ENCODE peak calls at places on chromosomes 13 and 19, in five cellular contexts. F is H1, X is right lobe of liver, T is breast epithelium, U is vagina. C is an unnamed sample.

GRCh38 chr13:31485183-31485582 is 254.1 kb upstream of the RXFP2 start:
- DNase-seq in F (no peak), X (no peak), T (no peak), U (no peak), C (no peak)

GRCh38 chr13:94480672-94481145 is 1.2 kb upstream of the DCT start:
- DNase-seq in F (no peak), X (no peak), T (no peak), U (no peak), C (no peak)

GRCh38 chr13:21997726-21998125 is 326.9 kb downstream of the FGF9 start:
- DNase-seq in F (no peak), X (no peak), T (no peak), U (no peak), C (no peak)

GRCh38 chr13:74206061-74206561 is 71.9 kb upstream of the KLF12 start:
- DNase-seq in F (no peak), X (no peak), T (peak; percentile 29), U (no peak), C (no peak)

GRCh38 chr19:24054044-24054935 is 32.7 kb upstream of the ZNF254 start:
- DNase-seq in F (no peak), X (peak; percentile 58), T (peak; percentile 35), U (no peak), C (no peak)

GRCh38 chr13:28401303-28402056 is 93.4 kb downstream of the FLT1 start:
- DNase-seq in F (no peak), X (no peak), T (no peak), U (no peak), C (no peak)

GRCh38 chr13:64371045-64371444 is 2859.1 kb downstream of the PCDH9 start:
- DNase-seq in F (no peak), X (no peak), T (no peak), U (no peak), C (no peak)

GRCh38 chr13:29402168-29402621 is 193.3 kb downstream of the SLC7A1 start:
- DNase-seq in F (no peak), X (no peak), T (no peak), U (no peak), C (no peak)

GRCh38 chr19:36114763-36115452 is at the start of gene POLR2I:
- DNase-seq in F (peak; percentile 99), X (peak; percentile 100), T (peak; percentile 100), U (peak; percentile 99), C (peak; percentile 97)

GRCh38 chr19:53908106-53908932 is 759 bp upstream of the CACNG7 start:
- DNase-seq in F (no peak), X (no peak), T (no peak), U (no peak), C (no peak)

GRCh38 chr13:66853559-66853958 is 376.6 kb downstream of the PCDH9 start:
- DNase-seq in F (no peak), X (no peak), T (no peak), U (no peak), C (no peak)

GRCh38 chr19:5977785-5978605 is at the start of gene RANBP3:
- DNase-seq in F (peak; percentile 99), X (peak; percentile 100), T (peak; percentile 98), U (peak; percentile 98), C (peak; percentile 99)
- TF ChIP-seq POLR2A in F (peak; percentile 90), X (peak; percentile 75), T (no peak), U (no peak), C (peak; percentile 31)

DNA sequence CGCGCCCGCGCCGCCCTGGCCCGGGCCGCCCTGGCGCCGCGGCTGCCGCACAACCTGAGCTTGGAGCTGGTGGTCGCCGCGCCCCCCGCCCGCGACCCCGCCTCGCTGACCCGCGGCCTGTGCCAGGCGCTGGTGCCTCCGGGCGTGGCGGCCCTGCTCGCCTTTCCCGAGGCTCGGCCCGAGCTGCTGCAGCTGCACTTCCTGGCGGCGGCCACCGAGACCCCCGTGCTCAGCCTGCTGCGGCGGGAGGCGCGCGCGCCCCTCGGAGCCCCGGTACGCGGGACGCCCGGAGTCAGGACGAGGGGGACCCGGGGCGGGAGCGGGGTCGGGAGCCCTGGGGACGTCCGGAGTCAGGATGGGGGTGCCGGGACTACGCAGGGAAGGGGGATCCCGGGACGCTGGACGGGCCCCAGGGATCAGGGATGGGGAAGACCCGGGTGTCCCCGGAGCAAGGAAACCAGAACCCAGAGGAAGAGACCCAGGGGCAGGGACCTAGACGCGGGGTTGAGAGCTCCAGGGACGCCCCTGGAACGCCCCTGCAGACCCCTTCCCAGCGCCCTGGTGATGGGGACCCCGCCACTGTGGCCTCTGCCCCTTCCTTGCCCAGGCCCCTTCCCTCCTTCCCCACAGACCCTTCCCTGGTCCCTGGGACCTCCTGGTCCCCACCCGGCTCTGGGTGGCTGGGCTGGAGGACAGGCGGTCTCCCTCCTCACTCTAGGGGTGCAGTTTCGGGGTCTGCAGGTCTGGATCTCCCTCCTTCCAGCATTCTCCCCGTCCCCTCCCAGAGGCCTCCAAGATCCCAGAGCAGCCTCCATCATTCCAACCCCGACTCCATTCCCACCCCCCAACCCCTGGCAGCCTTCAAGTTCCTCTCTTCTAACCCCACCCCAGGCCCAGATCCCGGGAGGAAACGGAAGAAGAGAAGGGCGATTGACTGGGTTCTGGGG is 645 bp downstream of the GRIN3B start:
- DNase-seq in F (no peak), X (no peak), T (no peak), U (no peak), C (no peak)
- H3K4me3 ChIP-seq in F (peak overlapping the region; percentile 26), X (no peak overlapping the region), T (peak overlapping the region; percentile 25), U (peak overlapping the region; percentile 33), C (peak overlapping the region; percentile 27)

DNA sequence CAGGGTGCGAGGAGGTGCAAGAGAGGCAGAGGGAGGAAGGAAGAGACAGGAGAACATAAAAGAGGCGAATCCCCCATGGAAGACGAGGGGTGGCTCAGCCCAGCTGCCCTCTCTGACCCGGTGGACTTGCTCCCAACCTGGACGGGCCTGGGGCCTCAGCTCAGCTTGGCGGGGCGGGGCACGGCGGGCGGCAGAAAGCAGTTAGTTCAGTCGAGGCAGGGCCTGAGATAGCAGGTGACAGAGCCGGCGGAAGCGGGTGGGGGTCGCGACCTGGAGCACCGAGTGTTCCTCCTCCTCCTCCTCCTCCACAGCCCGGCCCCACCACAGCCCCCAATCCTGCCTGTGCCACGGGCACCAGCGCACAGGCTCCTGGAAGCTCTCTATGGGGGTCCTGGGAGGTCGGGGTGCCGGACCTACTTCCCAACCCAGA is 7.0 kb upstream of the CACTIN start:
- DNase-seq in F (no peak), X (no peak), T (no peak), U (no peak), C (no peak)
- H3K36me3 ChIP-seq in F (peaks cover 25% of the 10 kb centered on the region), X (no peaks in the 10 kb centered on the region), T (no peaks in the 10 kb centered on the region), U (no peaks in the 10 kb centered on the region), C (no peaks in the 10 kb centered on the region)

DNA sequence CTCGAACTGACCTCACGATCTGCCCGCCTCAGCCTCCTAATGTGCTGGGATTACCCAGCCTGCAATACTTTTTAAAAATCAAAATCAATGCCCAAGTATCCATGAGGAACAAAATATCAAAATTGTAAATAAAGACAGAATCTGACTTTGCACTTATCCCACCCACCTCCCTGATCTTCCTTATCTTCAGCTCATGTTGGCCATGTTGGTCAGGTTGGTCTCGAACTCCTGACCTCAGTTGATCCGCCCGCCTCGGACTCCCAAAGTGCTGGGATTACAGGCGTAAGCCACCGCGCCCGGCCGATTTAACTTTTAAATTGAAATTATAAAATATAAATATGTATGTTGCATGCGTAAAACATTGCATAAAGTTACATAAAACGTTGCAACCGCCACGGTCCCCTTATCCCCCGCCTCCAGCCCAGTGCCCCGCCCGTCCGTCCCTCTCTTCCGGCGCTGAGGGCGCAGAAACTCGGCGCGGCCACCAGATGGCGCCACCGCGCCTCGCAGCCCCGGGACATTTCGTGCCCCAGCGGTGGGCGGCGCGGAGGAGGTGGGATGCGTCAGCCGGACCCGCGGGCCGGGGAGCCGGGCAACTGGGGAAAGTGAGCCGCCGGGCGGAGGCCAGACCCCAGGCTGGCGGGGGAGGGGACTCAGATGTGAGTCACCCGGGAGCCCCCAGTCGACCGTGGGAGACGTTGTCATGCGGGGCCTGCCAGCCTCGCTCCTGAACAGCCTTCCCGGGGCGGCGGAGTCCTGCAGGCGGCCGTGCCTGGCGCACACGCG is 1.5 kb upstream of the GADD45B start:
- DNase-seq in F (no peak), X (peak; percentile 85), T (peak; percentile 76), U (no peak), C (peak; percentile 85)
- TF ChIP-seq POLR2A in F (no peak), X (peak; percentile 50), T (no peak), U (no peak), C (no peak)

GRCh38 chr13:23828866-23829265 is 60.3 kb downstream of the MIPEP start:
- DNase-seq in F (no peak), X (no peak), T (no peak), U (no peak), C (no peak)
- H3K4me3 ChIP-seq in F (no peak overlapping the region), X (no peak overlapping the region), T (no peak overlapping the region), U (no peak overlapping the region), C (no peak overlapping the region)

GRCh38 chr13:113510871-113511270 is 20.4 kb upstream of the DCUN1D2 start:
- DNase-seq in F (no peak), X (no peak), T (no peak), U (no peak), C (no peak)

GRCh38 chr13:113514844-113515243 is 24.3 kb upstream of the DCUN1D2 start:
- DNase-seq in F (no peak), X (no peak), T (no peak), U (no peak), C (no peak)

GRCh38 chr13:113509989-113510388 is 19.5 kb upstream of the DCUN1D2 start:
- DNase-seq in F (no peak), X (no peak), T (no peak), U (no peak), C (no peak)

GRCh38 chr13:113511361-113511760 is 20.9 kb upstream of the DCUN1D2 start:
- DNase-seq in F (no peak), X (no peak), T (no peak), U (no peak), C (no peak)

DNA sequence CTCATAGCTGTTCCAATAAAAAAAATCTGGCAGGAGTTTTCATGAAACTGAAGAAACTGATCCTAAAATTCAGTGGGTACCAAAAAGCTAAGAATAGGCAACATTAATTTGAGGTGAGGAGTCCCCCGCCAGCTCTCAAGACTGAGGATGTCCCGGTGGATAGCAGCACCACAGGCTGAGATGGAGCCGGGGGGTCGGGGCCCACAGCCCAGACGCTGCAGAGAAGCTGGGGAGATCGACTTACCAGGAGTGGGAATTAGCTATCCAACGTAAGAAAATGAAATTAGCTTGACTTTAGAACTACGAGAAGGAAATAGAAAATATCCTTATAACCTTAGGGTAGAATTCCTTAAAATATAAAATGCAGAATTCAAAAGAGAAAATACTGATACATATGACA is 23.2 kb upstream of the DCUN1D2 start:
- DNase-seq in F (no peak), X (no peak), T (no peak), U (no peak), C (no peak)
- H3K36me3 ChIP-seq in F (peaks cover 16% of the 10 kb centered on the region), X (no peaks in the 10 kb centered on the region), T (peaks cover 7% of the 10 kb centered on the region), U (no peaks in the 10 kb centered on the region), C (no peaks in the 10 kb centered on the region)

GRCh38 chr19:38676023-38676877 is 28.8 kb downstream of the ACTN4 start:
- DNase-seq in F (no peak), X (no peak), T (no peak), U (no peak), C (no peak)
- TF ChIP-seq POLR2A in F (no peak), X (no peak), T (no peak), U (no peak), C (no peak)